ENCODE peak calls at places on chromosomes 16 and 17, in four cellular contexts. M is body of pancreas, G is HCT116, D is uterus. L is an unnamed sample.

GRCh38 chr16:57367111-57367752 is 5.1 kb upstream of the CX3CL1 start:
- DNase-seq in M (peak), D (no peak), G (no peak), L (no peak)

GRCh38 chr16:65895906-65896305 is 470.6 kb upstream of the CDH5 start:
- DNase-seq in G (no peak), D (no peak), M (no peak), L (no peak)

GRCh38 chr17:75501378-75502071 is 13.8 kb downstream of the CASKIN2 start:
- DNase-seq in D (no peak), M (no peak), G (no peak), L (no peak)

GRCh38 chr16:16163109-16163508 is 60.2 kb downstream of the ABCC6 start:
- DNase-seq in G (no peak), M (no peak), D (no peak), L (no peak)

GRCh38 chr16:54069601-54070239 is 216.9 kb downstream of the IRX3 start:
- DNase-seq in M (no peak), G (no peak), D (no peak), L (no peak)

GRCh38 chr17:66791337-66791736 is 43.6 kb upstream of the CACNG5 start:
- DNase-seq in D (no peak), G (no peak), M (no peak), L (no peak)

GRCh38 chr17:956905-957304 is 22.7 kb downstream of the NXN start:
- DNase-seq in M (no peak), G (no peak), D (peak), L (no peak)

GRCh38 chr16:85391769-85392583 is 221.1 kb upstream of the GSE1 start:
- DNase-seq in G (no peak), M (no peak), D (no peak), L (no peak)

GRCh38 chr17:81387235-81388060 is 7.8 kb upstream of the BAHCC1 start:
- DNase-seq in M (peak), D (peak), G (no peak), L (no peak)

GRCh38 chr16:50265260-50265659 is 1.1 kb upstream of the ADCY7 start:
- DNase-seq in M (no peak), D (no peak), G (peak), L (no peak)

GRCh38 chr16:48501516-48502377 is 108.2 kb downstream of the N4BP1 start:
- DNase-seq in M (no peak), D (no peak), G (peak), L (no peak)

GRCh38 chr17:39627717-39628516 is 1.2 kb downstream of the PPP1R1B start:
- DNase-seq in G (no peak), M (no peak), D (no peak), L (no peak)

GRCh38 chr17:9669551-9670008 is 24.3 kb downstream of the USP43 start:
- DNase-seq in G (no peak), M (no peak), D (no peak), L (no peak)

GRCh38 chr16:67277999-67278772 is 1.1 kb upstream of the PLEKHG4 start:
- DNase-seq in G (no peak), D (no peak), M (no peak), L (peak)

GRCh38 chr17:76642032-76642561 is 1.5 kb downstream of the ST6GALNAC1 start:
- DNase-seq in M (no peak), G (no peak), D (no peak), L (no peak)

GRCh38 chr17:76645481-76645880 is 1.9 kb upstream of the ST6GALNAC1 start:
- DNase-seq in M (no peak), G (no peak), D (no peak), L (no peak)

GRCh38 chr17:76642994-76643393 is 563 bp downstream of the ST6GALNAC1 start:
- DNase-seq in M (no peak), G (no peak), D (no peak), L (no peak)

GRCh38 chr17:76644995-76645394 is 1.4 kb upstream of the ST6GALNAC1 start:
- DNase-seq in D (no peak), G (no peak), M (peak), L (no peak)

GRCh38 chr17:76643553-76644148 is at the start of gene ST6GALNAC1:
- DNase-seq in G (no peak), D (no peak), M (no peak), L (no peak)
- TF ChIP-seq POLR2A in G (no peak), D (no peak), M (peak), L (no peak)

DNA sequence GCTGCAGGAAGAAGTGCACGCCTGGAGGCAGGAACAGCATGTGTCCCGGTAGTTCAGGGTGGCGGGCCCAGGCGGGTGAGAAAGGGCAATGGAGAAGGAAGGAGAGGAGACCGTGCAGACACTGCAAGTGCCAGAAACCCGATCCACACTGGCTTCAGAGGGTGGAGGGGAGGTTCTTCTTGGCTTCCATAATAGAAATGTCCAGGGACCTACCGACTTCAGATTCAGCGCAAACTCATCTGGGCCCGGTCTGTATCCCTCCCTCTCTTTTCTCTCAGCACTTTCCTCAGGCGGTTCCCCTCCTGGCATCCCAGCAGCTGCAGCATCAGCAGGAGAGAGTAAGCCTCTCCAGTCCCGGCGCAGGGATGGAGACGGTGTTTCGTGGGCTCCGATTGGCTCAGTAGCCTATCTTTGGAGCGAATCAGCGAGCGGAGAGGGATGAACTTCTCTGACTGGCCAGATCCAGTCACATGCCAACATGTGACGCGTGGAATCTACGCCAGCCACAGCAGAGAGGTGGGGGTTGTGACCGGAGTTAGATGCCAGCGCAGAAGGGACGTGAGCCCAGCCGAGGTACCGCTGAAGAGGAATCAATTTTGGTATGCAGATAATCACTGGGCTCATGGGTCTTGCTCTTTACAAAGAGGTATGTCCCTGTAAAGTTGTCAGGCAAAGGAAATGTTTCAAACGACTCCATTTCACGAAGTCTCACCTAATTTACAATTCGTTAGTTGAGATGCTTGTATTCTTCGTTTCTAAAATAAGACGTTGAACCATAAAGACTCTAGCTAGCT is 1.9 kb upstream of the PRPSAP2 start:
- DNase-seq in D (peak), G (peak), M (peak), L (peak)
- TF ChIP-seq POLR2A in D (peak), G (peak), M (peak), L (peak)

GRCh38 chr17:7156342-7156940 is 22.7 kb downstream of the ASGR1 start:
- DNase-seq in D (no peak), G (no peak), M (no peak), L (no peak)
- TF ChIP-seq POLR2A in D (no peak), G (no peak), M (no peak), L (no peak)

DNA sequence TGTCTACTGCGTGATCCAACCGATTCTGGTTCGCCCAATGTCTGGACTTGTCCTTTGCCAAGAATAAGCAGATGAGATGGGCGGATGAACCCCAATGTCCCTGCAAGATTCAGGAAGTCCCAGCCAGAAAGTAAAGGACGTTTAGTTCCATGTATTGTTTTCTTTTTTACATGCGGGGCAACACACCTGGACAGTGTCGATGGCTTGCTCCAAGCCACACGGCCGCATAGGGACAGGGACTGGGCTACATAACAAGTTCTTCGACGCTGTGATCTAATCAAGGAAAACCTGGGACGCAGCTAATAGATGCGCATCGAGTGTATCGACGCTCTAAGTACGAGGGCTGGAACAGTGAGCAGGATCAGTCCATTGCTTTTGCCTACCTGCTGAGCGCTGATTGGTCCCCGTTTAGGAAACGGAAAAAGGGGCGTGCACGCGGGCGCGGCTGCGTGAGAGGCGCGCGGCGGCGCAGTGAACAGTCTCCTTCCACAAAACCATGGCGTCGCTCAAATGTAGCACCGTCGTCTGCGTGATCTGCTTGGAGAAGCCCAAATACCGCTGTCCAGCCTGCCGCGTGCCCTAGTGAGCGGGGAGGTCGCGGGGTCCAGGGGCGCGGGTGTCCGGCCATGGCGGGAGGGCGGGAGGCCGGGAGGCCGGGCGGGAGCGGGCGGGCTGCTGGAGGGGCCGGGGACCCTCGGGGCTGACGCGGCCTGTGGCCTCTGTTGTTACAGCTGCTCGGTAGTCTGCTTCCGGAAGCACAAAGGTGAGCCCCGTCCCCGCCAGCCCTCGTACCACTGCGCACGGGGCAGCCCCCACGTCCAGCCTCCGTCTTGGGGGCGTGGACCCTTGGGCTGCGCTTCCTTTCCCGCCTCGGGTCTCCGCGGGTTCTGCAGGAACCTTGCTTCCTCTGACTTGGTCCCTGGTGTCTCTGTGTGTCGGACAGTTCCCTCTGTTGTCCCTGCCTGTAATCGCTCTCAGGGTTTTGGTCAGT is at the start of gene ZNHIT3:
- DNase-seq in M (peak), D (peak), G (peak), L (peak)
- TF ChIP-seq POLR2A in M (peak), D (peak), G (peak), L (peak)

GRCh38 chr17:78174332-78174869 is 6.0 kb downstream of the SYNGR2 start:
- DNase-seq in D (peak), M (peak), G (no peak), L (no peak)

GRCh38 chr17:78179372-78179771 is 7.5 kb downstream of the TK1 start:
- DNase-seq in M (no peak), D (peak), G (no peak), L (no peak)

GRCh38 chr17:78174870-78175642 is 6.7 kb downstream of the SYNGR2 start:
- DNase-seq in D (no peak), G (no peak), M (peak), L (no peak)

GRCh38 chr17:78175643-78175981 is 7.2 kb downstream of the SYNGR2 start:
- DNase-seq in D (no peak), M (no peak), G (no peak), L (no peak)

DNA sequence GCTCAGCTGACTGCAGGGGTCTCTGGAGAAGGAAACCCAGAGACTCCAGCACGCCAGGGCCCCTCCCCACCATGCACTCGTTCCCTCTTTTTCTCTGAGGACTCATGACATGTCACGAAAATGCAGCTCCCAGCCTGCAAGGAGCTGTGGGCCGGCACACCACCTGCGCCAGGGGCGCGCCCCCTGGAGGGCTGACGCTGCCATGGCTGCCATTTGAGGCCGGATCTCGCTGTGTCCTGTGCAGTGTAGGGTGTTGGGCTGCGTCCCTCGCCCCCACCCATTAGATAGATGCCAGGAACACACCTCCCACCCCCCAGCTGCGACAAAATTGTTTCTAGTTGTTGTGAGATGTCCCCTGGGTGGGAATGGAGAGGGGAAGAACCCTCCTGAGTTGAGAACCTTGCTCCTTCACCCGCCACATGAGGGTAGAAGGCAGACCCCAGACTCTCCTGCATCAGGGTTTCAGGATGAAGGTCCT is 8.2 kb downstream of the SYNGR2 start:
- DNase-seq in M (peak), D (peak), G (no peak), L (no peak)
- TF ChIP-seq POLR2A in M (no peak), D (no peak), G (no peak), L (no peak)

DNA sequence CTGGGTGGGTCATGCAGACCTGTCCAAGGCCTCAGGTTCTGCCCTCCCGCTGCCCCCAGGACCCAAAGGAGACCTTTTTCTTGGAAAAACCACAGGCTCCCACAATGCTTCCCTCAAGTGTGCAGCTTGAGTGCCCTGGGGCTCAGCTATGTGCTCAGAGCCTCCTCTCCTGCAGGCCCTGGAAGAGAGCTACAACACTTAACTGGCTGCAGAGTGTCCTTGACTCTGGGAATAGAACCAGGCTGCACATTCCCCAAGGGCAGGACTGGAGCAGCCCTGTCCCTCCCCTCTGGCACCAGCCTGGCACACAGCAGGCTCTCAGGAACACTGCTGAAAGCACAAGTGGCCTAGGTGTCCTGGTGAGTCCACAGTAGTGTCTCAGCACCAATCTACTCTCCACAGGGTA is 4.8 kb upstream of the SREBF1 start:
- DNase-seq in M (peak), D (no peak), G (no peak), L (no peak)
- TF ChIP-seq POLR2A in M (peak), D (no peak), G (no peak), L (no peak)

GRCh38 chr17:82605939-82606600 is 42.2 kb downstream of the WDR45B start:
- DNase-seq in G (no peak), M (no peak), D (no peak), L (no peak)

GRCh38 chr17:82602986-82603385 is 45.3 kb downstream of the WDR45B start:
- DNase-seq in G (no peak), M (no peak), D (no peak), L (no peak)

GRCh38 chr17:82602487-82602886 is 45.8 kb downstream of the WDR45B start:
- DNase-seq in M (no peak), G (no peak), D (no peak), L (no peak)

GRCh38 chr17:82604532-82604931 is 43.7 kb downstream of the WDR45B start:
- DNase-seq in M (no peak), G (no peak), D (no peak), L (no peak)

DNA sequence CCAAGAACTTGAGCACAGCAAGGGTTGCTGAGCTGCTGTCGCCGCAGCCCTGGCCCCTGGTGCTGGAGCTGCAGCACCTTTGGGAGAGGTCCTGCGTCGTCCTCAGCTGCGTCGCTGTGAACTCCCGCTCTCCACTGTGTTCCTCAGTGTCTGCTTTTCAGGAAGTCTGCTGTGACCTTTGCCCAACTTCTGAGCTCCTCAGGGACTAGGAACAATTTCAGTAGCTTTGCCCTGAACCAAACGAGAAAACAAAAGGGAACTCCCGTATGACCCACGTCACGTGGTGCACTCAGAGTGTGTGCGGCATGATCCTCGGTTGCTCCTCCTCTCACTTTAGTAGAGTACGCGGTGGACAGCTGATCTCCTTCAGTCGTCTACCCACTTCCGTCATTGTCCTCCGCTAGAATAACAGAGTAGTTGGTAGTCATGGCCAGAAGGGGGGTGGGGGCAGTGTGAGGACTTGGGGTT is 44.2 kb downstream of the WDR45B start:
- DNase-seq in D (peak), G (no peak), M (no peak), L (no peak)
- TF ChIP-seq POLR2A in D (no peak), G (no peak), M (no peak), L (no peak)

GRCh38 chr16:51629602-51630001 is 478.5 kb upstream of the SALL1 start:
- DNase-seq in D (no peak), M (no peak), G (no peak), L (no peak)
- TF ChIP-seq POLR2A in D (no peak), M (no peak), G (no peak), L (no peak)

GRCh38 chr16:1474471-1474795 is 395 bp downstream of the CLCN7 start:
- DNase-seq in D (no peak), M (no peak), G (no peak), L (no peak)

GRCh38 chr16:1475552-1476114 is 805 bp upstream of the CLCN7 start:
- DNase-seq in G (no peak), M (no peak), D (no peak), L (no peak)

GRCh38 chr16:1474047-1474446 is 781 bp downstream of the CLCN7 start:
- DNase-seq in G (no peak), M (no peak), D (no peak), L (no peak)

GRCh38 chr16:1472974-1473373 is 1.9 kb downstream of the CLCN7 start:
- DNase-seq in D (no peak), G (no peak), M (no peak), L (no peak)

DNA sequence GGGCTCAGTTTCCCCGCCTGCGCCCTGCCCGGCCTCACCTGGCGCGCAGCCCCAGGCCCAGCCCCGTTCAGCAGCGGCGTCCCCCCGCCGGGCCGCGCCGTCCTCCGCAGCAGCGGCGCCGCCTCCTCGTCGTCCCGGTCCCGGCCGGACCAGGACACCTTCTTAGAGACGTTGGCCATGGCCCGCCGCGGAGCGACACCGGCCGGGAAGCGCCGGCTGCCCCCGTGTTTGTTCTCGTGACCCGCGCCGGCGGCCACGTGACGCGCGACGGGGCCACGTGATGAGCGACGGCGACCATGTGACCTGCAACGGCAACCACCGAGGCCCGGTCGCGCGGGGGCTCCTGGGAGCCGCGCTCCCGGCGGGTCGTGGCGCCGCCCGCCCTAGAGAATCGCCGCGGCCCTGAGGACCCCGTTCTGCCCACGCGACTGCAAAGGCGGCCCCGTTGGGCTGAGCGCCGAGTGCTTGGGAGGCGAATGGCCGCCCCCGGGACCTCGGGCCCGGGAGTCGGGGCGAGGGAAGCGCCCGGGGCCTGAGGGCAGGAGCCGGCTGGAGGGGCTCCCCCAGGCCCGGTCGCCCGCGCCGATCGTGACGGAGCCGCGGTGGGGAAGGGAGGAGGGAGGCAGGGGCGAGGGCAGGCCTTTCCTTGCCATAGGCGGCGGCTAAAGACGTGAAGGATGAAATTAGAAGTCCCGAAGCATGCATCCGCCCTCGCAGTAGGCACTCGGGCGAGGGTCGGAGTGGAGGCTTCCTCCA is at the start of gene CLCN7:
- DNase-seq in M (peak), G (peak), D (peak), L (peak)
- TF ChIP-seq POLR2A in M (peak), G (peak), D (peak), L (peak)

GRCh38 chr17:61399131-61400057 is at the start of gene TBX2:
- DNase-seq in G (no peak), D (peak), M (peak), L (peak)
- TF ChIP-seq POLR2A in G (no peak), D (peak), M (no peak), L (peak)